ENCODE peak calls at places on chromosomes 4 and X, in six cellular contexts. W is adipocyte, D is BE2C, Q is endothelial cell of umbilical vein, U is keratinocyte, I is prostate gland. P is an unnamed sample. For H3K4me1, the result is how much of the 10 kb centered on the place peaks cover.

GRCh38 chr4:73197220-73197619 is 61.4 kb downstream of the ANKRD17 start:
- DNase-seq in U (no peak), Q (no peak), D (no peak), W (peak), I (no peak), P (no peak)

GRCh38 chr4:183722738-183723560 is 63.9 kb downstream of the TRAPPC11 start:
- DNase-seq in D (peak), W (peak), I (peak), U (no peak), Q (peak), P (peak)

GRCh38 chr4:81052119-81053068 is 21.9 kb downstream of the BMP3 start:
- DNase-seq in U (no peak), W (peak), D (peak), I (peak), Q (peak), P (peak)

GRCh38 chr4:88659061-88659889 is 38.4 kb downstream of the NAP1L5 start:
- DNase-seq in Q (peak), U (peak), W (peak), I (peak), D (peak), P (peak)

GRCh38 chr4:61011051-61011450 is 189.1 kb upstream of the ADGRL3 start:
- DNase-seq in D (no peak), U (no peak), W (peak), Q (no peak), I (no peak), P (no peak)

GRCh38 chr4:7625073-7625472 is 190.3 kb upstream of the PSAPL1 start:
- DNase-seq in D (no peak), W (peak), Q (no peak), I (no peak), U (no peak), P (no peak)

GRCh38 chrX:152904151-152905080 is 6.5 kb downstream of the ZNF185 start:
- DNase-seq in U (no peak), W (peak), I (no peak), Q (peak), D (peak), P (peak)

GRCh38 chr4:177687117-177687516 is 244.9 kb upstream of the AGA start:
- DNase-seq in D (no peak), U (no peak), Q (no peak), W (no peak), I (no peak), P (no peak)

GRCh38 chr4:165369522-165369921 is 9.3 kb upstream of the CPE start:
- DNase-seq in U (no peak), I (peak), D (no peak), Q (no peak), W (peak), P (no peak)

GRCh38 chr4:46444318-46444717 is 54.4 kb upstream of the GABRA2 start:
- DNase-seq in Q (no peak), D (no peak), I (no peak), U (no peak), W (no peak), P (no peak)

GRCh38 chr4:38131371-38132139 is 171.4 kb downstream of the PTTG2 start:
- DNase-seq in D (no peak), U (no peak), W (no peak), I (no peak), Q (peak), P (peak)

GRCh38 chr4:118154643-118155042 is 120.4 kb downstream of the NDST3 start:
- DNase-seq in Q (no peak), I (no peak), D (no peak), W (peak), U (no peak), P (no peak)

GRCh38 chr4:121462660-121463261 is 81.9 kb upstream of the QRFPR start:
- DNase-seq in U (peak), I (peak), Q (peak), D (peak), W (peak), P (peak)

GRCh38 chr4:2340272-2341061 is 78.0 kb downstream of the ZFYVE28 start:
- DNase-seq in U (no peak), Q (no peak), D (peak), W (no peak), I (no peak), P (no peak)

GRCh38 chrX:131633285-131633917 is 89.5 kb downstream of the OR13H1 start:
- DNase-seq in D (peak), I (peak), W (peak), Q (peak), U (peak), P (peak)

GRCh38 chr4:52836653-52837052 is 25.5 kb upstream of the RASL11B start:
- DNase-seq in I (no peak), U (no peak), Q (no peak), W (no peak), D (no peak), P (no peak)

GRCh38 chrX:129561453-129561852 is 21.4 kb downstream of the OCRL start:
- DNase-seq in W (no peak), D (no peak), U (no peak), I (no peak), Q (no peak), P (no peak)

GRCh38 chr4:4386736-4387392 is at the start of gene NSG1:
- DNase-seq in U (no peak), W (peak), I (peak), Q (no peak), D (peak), P (no peak)

GRCh38 chr4:81352476-81352875 is 119.2 kb downstream of the RASGEF1B start:
- DNase-seq in I (no peak), U (no peak), Q (no peak), W (peak), D (no peak), P (no peak)

GRCh38 chrX:63963382-63963781 is 178.4 kb upstream of the ARHGEF9 start:
- DNase-seq in U (no peak), I (no peak), Q (no peak), D (no peak), W (no peak), P (no peak)

GRCh38 chr4:80182237-80182866 is 15.0 kb upstream of the PRDM8 start:
- DNase-seq in I (no peak), D (no peak), U (no peak), Q (no peak), W (no peak), P (no peak)

GRCh38 chr4:159481936-159482335 is 379.1 kb downstream of the RAPGEF2 start:
- DNase-seq in I (no peak), D (no peak), W (no peak), U (peak), Q (no peak), P (no peak)

GRCh38 chr4:94912606-94913005 is 154.9 kb downstream of the BMPR1B start:
- DNase-seq in U (no peak), I (no peak), W (no peak), Q (no peak), D (no peak), P (no peak)

GRCh38 chrX:119503484-119503861 is 35.2 kb downstream of the SLC25A5 start:
- DNase-seq in Q (peak), W (peak), D (no peak), I (peak), U (no peak), P (peak)

GRCh38 chrX:150690126-150690525 is 3.1 kb upstream of the MTMR1 start:
- DNase-seq in Q (no peak), U (peak), D (no peak), I (no peak), W (peak), P (peak)

GRCh38 chrX:108121291-108121690 is 29.7 kb downstream of the ATG4A start:
- DNase-seq in I (no peak), W (no peak), U (no peak), D (no peak), Q (no peak), P (no peak)

GRCh38 chr4:120327276-120327675 is 260.6 kb upstream of the MAD2L1 start:
- DNase-seq in Q (no peak), D (no peak), W (no peak), U (no peak), I (no peak), P (peak)

GRCh38 chr4:140406292-140406691 is 21.2 kb downstream of the CLGN start:
- DNase-seq in Q (no peak), W (no peak), I (no peak), D (no peak), U (no peak), P (no peak)

GRCh38 chr4:159504634-159505033 is 401.8 kb downstream of the RAPGEF2 start:
- DNase-seq in D (peak), Q (peak), U (no peak), I (no peak), W (peak), P (no peak)

GRCh38 chrX:118961866-118962560 is 12.4 kb upstream of the LONRF3 start:
- DNase-seq in I (no peak), U (no peak), D (no peak), W (no peak), Q (no peak), P (no peak)

GRCh38 chrX:71859637-71860036 is 51.0 kb upstream of the NHSL2 start:
- DNase-seq in U (no peak), D (peak), I (no peak), W (peak), Q (peak), P (peak)

GRCh38 chrX:41688835-41689234 is at the start of gene GPR34:
- DNase-seq in U (no peak), W (no peak), D (no peak), Q (no peak), I (no peak), P (no peak)

GRCh38 chr4:27010334-27010940 is 149.8 kb downstream of the STIM2 start:
- DNase-seq in W (peak), U (no peak), I (peak), Q (peak), D (peak), P (peak)

GRCh38 chr4:48575964-48576363 is 85.9 kb downstream of the ZAR1 start:
- DNase-seq in W (peak), Q (no peak), D (no peak), I (no peak), U (no peak), P (no peak)

GRCh38 chr4:100075056-100075455 is 115.2 kb downstream of the DDIT4L start:
- DNase-seq in I (no peak), U (no peak), Q (no peak), W (peak), D (no peak), P (no peak)

GRCh38 chrX:30906726-30907125 is 17.7 kb upstream of the TAB3 start:
- DNase-seq in D (no peak), I (no peak), W (no peak), Q (no peak), U (no peak), P (no peak)

GRCh38 chr4:153798901-153799707 is 10.2 kb upstream of the SFRP2 start:
- DNase-seq in U (no peak), D (no peak), Q (no peak), W (no peak), I (no peak), P (no peak)

GRCh38 chrX:40646489-40647306 is 663 bp downstream of the CXorf38 start:
- DNase-seq in W (peak), U (no peak), D (peak), Q (peak), I (peak), P (peak)

GRCh38 chrX:3295731-3296130 is 50.7 kb downstream of the MXRA5 start:
- DNase-seq in Q (peak), W (no peak), I (no peak), U (no peak), D (peak), P (peak)

GRCh38 chrX:154378059-154378798 is 866 bp upstream of the EMD start:
- DNase-seq in W (peak), D (peak), U (no peak), Q (peak), I (no peak), P (peak)

GRCh38 chr4:40195182-40196177 is 1.4 kb upstream of the RHOH start:
- DNase-seq in I (no peak), U (no peak), D (no peak), Q (no peak), W (no peak), P (no peak)

GRCh38 chr4:40194602-40195161 is 2.1 kb upstream of the RHOH start:
- DNase-seq in Q (peak), U (no peak), D (no peak), W (peak), I (no peak), P (peak)

GRCh38 chr4:40196260-40196659 is 571 bp upstream of the RHOH start:
- DNase-seq in W (no peak), D (no peak), Q (no peak), I (no peak), U (no peak), P (no peak)

GRCh38 chr4:40197879-40198689 is 1.3 kb downstream of the RHOH start:
- DNase-seq in W (no peak), Q (no peak), D (no peak), I (no peak), U (no peak), P (no peak)

DNA sequence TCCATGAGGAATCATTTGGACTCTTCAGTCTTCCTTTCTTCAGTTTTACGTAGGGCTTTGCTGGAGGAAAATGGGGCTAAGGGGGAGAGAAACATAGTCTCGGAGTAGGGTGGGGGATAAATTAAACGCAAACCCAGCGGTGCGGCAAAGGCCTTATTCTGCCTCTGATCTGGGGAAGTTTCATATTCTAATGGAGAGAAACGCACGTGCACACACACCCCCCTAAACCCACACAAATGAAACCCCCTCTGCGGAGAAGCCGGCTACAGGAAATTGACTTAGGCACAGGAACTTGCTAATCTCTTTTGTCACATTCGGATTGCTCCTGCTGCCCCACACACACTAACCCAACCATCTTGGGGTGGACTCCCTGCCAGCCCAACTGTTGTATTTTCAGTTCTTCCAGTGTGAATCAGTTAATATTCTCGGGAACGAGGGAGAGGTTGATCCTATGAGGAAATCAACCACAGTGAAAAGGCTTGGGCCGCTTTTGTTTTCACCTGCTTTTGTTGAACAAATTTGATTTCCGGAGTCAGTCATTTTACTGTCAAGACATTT is at the start of gene RHOH:
- DNase-seq in W (no peak), Q (no peak), I (no peak), D (no peak), U (no peak), P (no peak)
- H3K4me3 ChIP-seq in W (no peak), Q (no peak), I (no peak), D (no peak), U (no peak), P (no peak)

DNA sequence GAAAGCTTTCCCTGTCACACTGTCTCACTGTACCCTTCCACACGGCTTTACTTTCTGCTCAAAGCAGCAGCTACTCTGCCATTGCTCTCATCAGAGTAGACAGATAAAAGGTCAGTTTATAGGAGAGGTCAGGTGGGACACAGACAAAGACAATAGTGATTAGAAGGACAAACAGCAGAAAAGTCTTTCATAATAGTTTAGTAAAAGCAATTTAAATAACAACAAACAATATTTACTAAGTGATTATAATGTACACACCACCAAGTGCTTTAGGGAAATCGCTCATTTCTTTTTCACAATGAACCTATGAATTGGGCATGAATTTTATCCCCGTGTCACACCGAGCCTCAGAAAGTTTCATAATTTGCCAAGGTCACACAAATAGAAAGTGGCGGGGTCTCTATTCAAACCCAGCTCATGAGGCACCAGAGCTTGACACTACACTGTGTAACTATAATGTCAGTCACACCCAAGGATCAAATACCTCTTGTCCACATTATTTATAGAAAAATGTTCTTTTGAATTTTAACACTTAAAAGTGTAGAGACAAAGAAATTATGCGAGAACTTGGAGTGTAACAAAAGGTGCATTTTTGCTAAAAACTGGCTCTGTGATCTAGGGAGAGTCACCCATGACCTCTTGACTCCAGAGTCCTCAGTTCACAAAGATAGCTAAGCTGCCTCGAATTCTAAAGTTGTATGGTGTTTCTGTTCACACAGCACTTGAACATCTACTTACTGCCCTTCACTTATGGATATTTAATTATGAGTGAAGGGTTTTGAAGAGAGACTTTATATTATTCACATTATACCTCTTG is 24.5 kb upstream of the SORBS2 start:
- DNase-seq in U (no peak), Q (no peak), D (no peak), W (no peak), I (no peak), P (no peak)
- H3K4me1 ChIP-seq in U (under half), Q (half or more), D (under half), W (half or more), I (under half), P (under half)

DNA sequence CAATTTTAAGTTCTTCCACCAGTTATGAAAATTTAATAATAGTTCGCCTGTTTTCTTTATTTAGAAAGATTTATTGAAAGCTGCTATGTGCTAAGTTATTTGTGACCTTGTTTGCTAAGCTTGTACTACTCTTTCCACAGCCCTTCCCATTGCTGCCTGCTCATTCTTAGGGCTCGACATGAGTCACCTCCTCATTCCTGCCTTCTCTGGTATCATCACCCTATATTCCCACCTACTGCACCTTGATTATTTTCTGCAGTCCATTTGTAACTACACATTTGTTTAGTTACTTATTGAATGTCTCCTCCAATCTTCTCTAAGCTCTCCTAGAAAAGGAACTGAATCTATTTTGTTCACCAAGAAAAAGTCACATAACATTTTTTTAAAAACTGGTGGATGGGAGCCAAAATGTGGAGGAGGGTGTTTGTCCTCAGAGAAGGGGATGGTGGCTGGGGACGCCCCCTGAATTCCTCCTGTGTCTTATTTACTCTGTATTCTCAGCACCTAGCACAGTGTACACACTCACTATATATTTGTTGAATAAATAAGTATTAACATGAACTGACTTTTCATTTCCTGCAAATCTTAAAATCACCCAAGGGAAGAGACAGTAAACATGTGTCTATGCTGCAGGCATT is 3.7 kb upstream of the RAB9A start:
- DNase-seq in U (no peak), W (peak), Q (no peak), D (no peak), I (no peak), P (no peak)
- H3K4me3 ChIP-seq in U (no peak), W (no peak), Q (no peak), D (no peak), I (no peak), P (no peak)

DNA sequence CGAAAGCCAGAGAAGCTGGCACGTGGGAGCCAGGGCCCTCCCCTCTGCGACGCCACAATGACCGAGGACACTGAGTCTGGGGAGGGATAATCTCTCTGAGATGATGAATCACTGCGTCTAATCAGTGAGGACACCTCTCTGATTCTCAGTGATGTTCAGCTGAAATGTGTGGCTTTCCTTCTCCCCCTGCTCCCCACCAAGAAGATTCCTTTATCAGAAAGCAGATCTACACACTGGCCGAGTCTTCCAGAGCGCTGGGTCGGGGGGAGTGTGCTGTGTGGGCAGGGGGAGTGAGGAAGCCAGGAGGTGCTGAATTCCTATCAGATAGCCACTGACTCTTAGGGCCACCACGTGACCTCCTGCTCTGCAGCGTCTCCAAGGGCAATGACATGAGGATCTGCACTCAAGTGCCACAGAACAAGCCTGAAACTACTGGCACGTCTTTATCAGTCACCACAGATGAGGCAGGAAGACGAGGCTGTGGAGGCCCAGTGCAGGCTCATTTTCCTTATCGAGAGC is 89.2 kb downstream of the GATB start:
- DNase-seq in I (no peak), W (no peak), Q (no peak), U (no peak), D (peak), P (no peak)
- H3K4me1 ChIP-seq in I (under half), W (under half), Q (under half), U (half or more), D (half or more), P (under half)

GRCh38 chr4:113467581-113467980 is 294.0 kb downstream of the CAMK2D start:
- DNase-seq in W (peak), U (no peak), D (no peak), I (no peak), Q (peak), P (peak)
- H3K4me3 ChIP-seq in W (peak), U (peak), D (no peak), I (no peak), Q (peak), P (peak)

GRCh38 chr4:1137063-1137771 is 23.9 kb upstream of the RNF212 start:
- DNase-seq in Q (no peak), D (no peak), U (no peak), W (no peak), I (no peak), P (no peak)
- H3K4me1 ChIP-seq in Q (under half), D (under half), U (under half), W (under half), I (under half), P (under half)

GRCh38 chr4:108337923-108338322 is 169.2 kb upstream of the LEF1 start:
- DNase-seq in D (peak), I (no peak), W (peak), U (no peak), Q (no peak), P (no peak)
- H3K4me3 ChIP-seq in D (peak), I (no peak), W (no peak), U (no peak), Q (no peak), P (no peak)

GRCh38 chrX:110214684-110215083 is 103.2 kb downstream of the AMMECR1 start:
- DNase-seq in U (no peak), W (no peak), Q (no peak), D (no peak), I (no peak), P (no peak)
- H3K4me1 ChIP-seq in U (under half), W (under half), Q (under half), D (under half), I (under half), P (under half)

P was measured in SJCRH30.